ENCODE peak calls at places on chromosomes 12 and 14, in seven cellular contexts. N, F, Z, T, B, L and M are unnamed samples.

GRCh38 chr12:43824207-43824775 is 11.6 kb upstream of the TMEM117 start:
- DNase-seq in F (no peak), Z (no peak), B (no peak), N (no peak), T (peak; percentile 40), L (no peak), M (no peak)

GRCh38 chr12:69884386-69884785 is 59.4 kb downstream of the MYRFL start:
- DNase-seq in B (no peak), F (no peak), T (no peak), N (no peak), Z (no peak), L (no peak), M (no peak)

GRCh38 chr12:112115259-112116045 is 6.9 kb upstream of the NAA25 start:
- DNase-seq in N (no peak), L (no peak), Z (no peak), T (no peak), F (no peak), B (no peak), M (no peak)

GRCh38 chr12:71865166-71865713 is 25.7 kb downstream of the TBC1D15 start:
- DNase-seq in B (no peak), N (peak; percentile 31), Z (peak; percentile 76), T (no peak), L (no peak), F (no peak), M (no peak)

GRCh38 chr14:104080557-104081492 is 4.7 kb upstream of the ASPG start:
- DNase-seq in N (no peak), L (peak; percentile 76), Z (no peak), T (no peak), F (no peak), B (no peak), M (no peak)

GRCh38 chr12:111024205-111024794 is 103.9 kb upstream of the MYL2 start:
- DNase-seq in L (peak; percentile 58), T (peak; percentile 78), B (peak; percentile 79), F (no peak), N (no peak), Z (peak; percentile 52), M (peak; percentile 34)

GRCh38 chr12:90029317-90029716 is 320.7 kb upstream of the ATP2B1 start:
- DNase-seq in T (no peak), B (no peak), F (no peak), N (no peak), Z (no peak), L (no peak), M (no peak)

GRCh38 chr14:36520601-36521525 is 831 bp upstream of the NKX2-1 start:
- DNase-seq in F (no peak), T (peak; percentile 74), L (peak; percentile 56), B (peak; percentile 60), N (no peak), Z (no peak), M (no peak)

GRCh38 chr12:132449565-132450390 is 40.2 kb upstream of the FBRSL1 start:
- DNase-seq in F (no peak), L (no peak), N (no peak), B (peak; percentile 13), T (no peak), Z (no peak), M (peak; percentile 63)

GRCh38 chr14:60931206-60931605 is 49.7 kb downstream of the TRMT5 start:
- DNase-seq in N (no peak), F (no peak), L (no peak), B (no peak), Z (no peak), T (no peak), M (no peak)

GRCh38 chr12:108241961-108242360 is 97.2 kb downstream of the CMKLR1 start:
- DNase-seq in Z (no peak), L (no peak), B (no peak), F (no peak), N (no peak), T (no peak), M (no peak)

GRCh38 chr12:9319044-9319841 is 111.0 kb upstream of the PZP start:
- DNase-seq in B (no peak), Z (no peak), L (no peak), F (no peak), T (no peak), N (no peak), M (no peak)

GRCh38 chr12:110102255-110102654 is 21.9 kb upstream of the IFT81 start:
- DNase-seq in Z (peak; percentile 67), B (no peak), T (peak; percentile 98), F (no peak), L (no peak), N (no peak), M (peak; percentile 35)

GRCh38 chr12:6461401-6462233 is 8.9 kb downstream of the VAMP1 start:
- DNase-seq in T (no peak), N (no peak), Z (peak; percentile 63), B (peak; percentile 55), L (peak; percentile 57), F (peak; percentile 65), M (peak; percentile 81)

GRCh38 chr12:124126950-124127349 is 153.9 kb downstream of the ZNF664 start:
- DNase-seq in Z (no peak), N (no peak), T (no peak), B (no peak), L (no peak), F (no peak), M (peak; percentile 53)

GRCh38 chr12:15227004-15227679 is 5.9 kb upstream of the RERG start:
- DNase-seq in N (no peak), B (peak; percentile 33), T (peak; percentile 60), F (no peak), Z (peak; percentile 56), L (no peak), M (no peak)

GRCh38 chr12:74983917-74984316 is 225.7 kb downstream of the KCNC2 start:
- DNase-seq in N (no peak), T (no peak), L (no peak), F (no peak), B (no peak), Z (no peak), M (no peak)

GRCh38 chr12:118495296-118495695 is 118.9 kb downstream of the SUDS3 start:
- DNase-seq in T (no peak), Z (peak; percentile 3), N (no peak), F (no peak), L (no peak), B (no peak), M (no peak)

GRCh38 chr12:16756833-16757552 is 151.0 kb upstream of the LMO3 start:
- DNase-seq in Z (no peak), T (no peak), L (no peak), N (no peak), B (no peak), F (no peak), M (no peak)

GRCh38 chr12:68210875-68211274 is 14.7 kb downstream of the IL26 start:
- DNase-seq in B (no peak), F (no peak), Z (no peak), T (no peak), L (no peak), N (no peak), M (no peak)

GRCh38 chr12:69601962-69602685 is 8.6 kb downstream of the LRRC10 start:
- DNase-seq in F (no peak), N (no peak), Z (no peak), T (no peak), L (no peak), B (no peak), M (no peak)

GRCh38 chr12:41564816-41565215 is 376.7 kb downstream of the PDZRN4 start:
- DNase-seq in F (no peak), Z (no peak), B (no peak), T (no peak), N (no peak), L (no peak), M (no peak)

GRCh38 chr12:91818236-91819131 is 327.2 kb downstream of the BTG1 start:
- DNase-seq in F (no peak), N (no peak), T (no peak), Z (peak; percentile 82), B (no peak), L (no peak), M (no peak)

GRCh38 chr12:53743277-53744129 is 8.3 kb downstream of the CISTR start:
- DNase-seq in T (peak; percentile 82), F (no peak), N (no peak), L (peak; percentile 68), Z (peak; percentile 41), B (no peak), M (peak; percentile 35)
- H3K27me3 ChIP-seq in T (peaks cover 34% of the 10 kb centered on the region), F (peaks cover 21% of the 10 kb centered on the region), N (peaks cover 53% of the 10 kb centered on the region), L (no peaks in the 10 kb centered on the region), Z (peaks cover 40% of the 10 kb centered on the region), B (no peaks in the 10 kb centered on the region), M (peaks cover 8% of the 10 kb centered on the region)

GRCh38 chr14:88551094-88551870 is 3.5 kb downstream of the PTPN21 start:
- DNase-seq in B (peak; percentile 82), F (no peak), Z (peak; percentile 49), N (no peak), L (peak; percentile 82), T (peak; percentile 86), M (peak; percentile 37)
- TF ChIP-seq CTCF in B (peak; percentile 32), F (peak; percentile 35), Z (peak; percentile 46), N (peak; percentile 50), L (peak; percentile 38), T (peak; percentile 43), M (no peak)

GRCh38 chr14:31047503-31047902 is 21.3 kb upstream of the STRN3 start:
- DNase-seq in B (no peak), L (no peak), Z (no peak), N (no peak), F (no peak), T (no peak), M (no peak)

GRCh38 chr14:31045501-31046080 is 19.4 kb upstream of the STRN3 start:
- DNase-seq in T (no peak), Z (no peak), B (no peak), L (no peak), F (no peak), N (no peak), M (no peak)

DNA sequence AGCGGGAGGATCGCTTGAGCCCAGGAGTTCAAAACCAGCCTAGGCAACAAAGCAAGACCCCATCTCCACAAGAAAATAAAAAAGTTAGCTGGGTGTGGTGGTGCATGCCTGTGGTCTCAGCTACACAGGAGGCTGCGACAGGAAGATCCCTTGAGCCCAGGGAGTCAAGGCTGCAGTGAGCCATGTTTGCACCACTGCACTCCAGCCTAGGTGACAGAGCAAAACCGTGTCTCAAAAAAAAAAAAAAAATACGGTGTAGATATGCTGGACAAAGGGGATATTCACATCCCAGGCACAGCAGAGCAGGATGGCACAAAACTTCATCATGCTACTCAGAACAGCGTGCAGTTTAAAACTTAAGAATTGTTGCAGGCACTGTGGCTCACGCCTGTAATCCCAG is 24.8 kb upstream of the STRN3 start:
- DNase-seq in T (no peak), N (no peak), Z (no peak), L (no peak), B (no peak), F (no peak), M (no peak)
- H3K27me3 ChIP-seq in T (no peaks in the 10 kb centered on the region), N (no peaks in the 10 kb centered on the region), Z (no peaks in the 10 kb centered on the region), L (no peaks in the 10 kb centered on the region), B (no peaks in the 10 kb centered on the region), F (no peaks in the 10 kb centered on the region), M (no peaks in the 10 kb centered on the region)

GRCh38 chr14:68591786-68592185 is 201.1 kb downstream of the ZFP36L1 start:
- DNase-seq in Z (no peak), F (no peak), N (no peak), L (no peak), B (no peak), T (no peak), M (no peak)

GRCh38 chr14:68593806-68594536 is 198.9 kb downstream of the ZFP36L1 start:
- DNase-seq in F (no peak), B (no peak), N (no peak), L (no peak), Z (no peak), T (no peak), M (no peak)

GRCh38 chr14:68589447-68590232 is 203.2 kb downstream of the ZFP36L1 start:
- DNase-seq in Z (no peak), B (no peak), N (peak; percentile 83), T (no peak), F (no peak), L (no peak), M (no peak)

GRCh38 chr14:68592948-68593347 is 199.9 kb downstream of the ZFP36L1 start:
- DNase-seq in L (no peak), Z (no peak), F (no peak), N (no peak), T (no peak), B (no peak), M (no peak)

GRCh38 chr14:68590233-68590535 is 202.7 kb downstream of the ZFP36L1 start:
- DNase-seq in Z (no peak), F (no peak), B (no peak), T (no peak), L (no peak), N (no peak), M (no peak)
- TF ChIP-seq CTCF in Z (no peak), F (no peak), B (no peak), T (no peak), L (no peak), N (no peak), M (no peak)